ENCODE peak calls at places on chromosome 9, in four cellular contexts. G, Z, L and X are unnamed samples.
A peak's percentile ranks its signal among the peaks of the same experiment; 100 is the strongest.

GRCh38 chr9:115167175-115167574 is 49.2 kb upstream of the TNC start:
- DNase-seq in G (no peak), Z (no peak), L (no peak), X (no peak)

GRCh38 chr9:129211686-129212085 is 33.6 kb upstream of the IER5L start:
- DNase-seq in Z (no peak), G (no peak), L (no peak), X (no peak)

GRCh38 chr9:23431459-23431858 is 394.6 kb downstream of the ELAVL2 start:
- DNase-seq in L (no peak), Z (no peak), G (no peak), X (no peak)

GRCh38 chr9:101458955-101459631 is 23.5 kb upstream of the ALDOB start:
- DNase-seq in G (peak; percentile 44), L (peak; percentile 39), Z (no peak), X (no peak)

GRCh38 chr9:131697097-131697496 is 42.8 kb downstream of the RAPGEF1 start:
- DNase-seq in G (no peak), Z (no peak), L (no peak), X (no peak)

GRCh38 chr9:120640380-120640779 is 60.4 kb upstream of the CDK5RAP2 start:
- DNase-seq in Z (no peak), G (no peak), L (no peak), X (no peak)

GRCh38 chr9:134564431-134565170 is 77.0 kb upstream of the COL5A1 start:
- DNase-seq in L (no peak), G (no peak), Z (no peak), X (no peak)

GRCh38 chr9:124306098-124306735 is 48.5 kb downstream of the NEK6 start:
- DNase-seq in L (no peak), G (no peak), Z (no peak), X (no peak)

GRCh38 chr9:120767451-120767850 is 25.8 kb downstream of the FBXW2 start:
- DNase-seq in Z (no peak), L (no peak), G (no peak), X (no peak)

GRCh38 chr9:99896119-99896518 is 10.3 kb upstream of the STX17 start:
- DNase-seq in G (no peak), Z (no peak), L (no peak), X (no peak)

GRCh38 chr9:89617978-89618377 is 13.2 kb downstream of the GADD45G start:
- DNase-seq in Z (no peak), G (no peak), L (no peak), X (no peak)

GRCh38 chr9:136204086-136204805 is 682 bp downstream of the LHX3 start:
- DNase-seq in L (no peak), Z (no peak), G (no peak), X (no peak)

GRCh38 chr9:128136816-128137793 is 9.6 kb upstream of the PTGES2 start:
- DNase-seq in L (no peak), G (no peak), Z (no peak), X (no peak)

GRCh38 chr9:129456549-129457324 is 164.2 kb downstream of the C9orf50 start:
- DNase-seq in G (no peak), Z (no peak), L (no peak), X (no peak)

GRCh38 chr9:36762958-36763357 is 190.3 kb downstream of the MELK start:
- DNase-seq in Z (no peak), L (no peak), G (no peak), X (no peak)

GRCh38 chr9:93252116-93252780 is 68.3 kb downstream of the WNK2 start:
- DNase-seq in Z (no peak), L (no peak), G (no peak), X (no peak)

GRCh38 chr9:116377179-116377790 is 223.7 kb downstream of the PAPPA start:
- DNase-seq in Z (no peak), G (no peak), L (no peak), X (no peak)

GRCh38 chr9:118331622-118332045 is 627.4 kb downstream of the TLR4 start:
- DNase-seq in Z (no peak), G (no peak), L (no peak), X (no peak)

GRCh38 chr9:23686257-23686656 is 139.8 kb downstream of the ELAVL2 start:
- DNase-seq in L (no peak), G (no peak), Z (no peak), X (no peak)

GRCh38 chr9:32385135-32385884 is 867 bp downstream of the ACO1 start:
- DNase-seq in G (peak; percentile 6), Z (no peak), L (no peak), X (no peak)

GRCh38 chr9:97534185-97534584 is 32.7 kb downstream of the TMOD1 start:
- DNase-seq in Z (no peak), G (no peak), L (no peak), X (no peak)

GRCh38 chr9:134025606-134026541 is 593 bp downstream of the BRD3OS start:
- DNase-seq in Z (peak; percentile 11), G (peak; percentile 60), L (peak; percentile 49), X (peak; percentile 33)

GRCh38 chr9:87878930-87879603 is 3.6 kb upstream of the SPATA31E1 start:
- DNase-seq in G (no peak), Z (no peak), L (no peak), X (no peak)